ENCODE peak calls at places on chromosomes 16 and 17, in four cellular contexts. P is tibial nerve, Z is lower leg skin, D is A549. K is an unnamed sample.

GRCh38 chr16:15874745-15875314 is 13.6 kb downstream of the CEP20 start:
- DNase-seq in P (peak), D (peak), Z (peak), K (no peak)

GRCh38 chr16:86554599-86554916 is 477 bp downstream of the MTHFSD start:
- DNase-seq in D (no peak), P (no peak), Z (no peak), K (no peak)

GRCh38 chr17:77690271-77691161 is 268.0 kb upstream of the TNRC6C start:
- DNase-seq in P (no peak), Z (peak), D (no peak), K (no peak)

GRCh38 chr17:56230660-56231059 is 77.4 kb downstream of the ANKFN1 start:
- DNase-seq in P (peak), D (no peak), Z (no peak), K (no peak)

GRCh38 chr17:65198653-65199382 is 61.6 kb downstream of the RGS9 start:
- DNase-seq in P (no peak), Z (no peak), D (peak), K (peak)

GRCh38 chr17:77675411-77675810 is 283.1 kb upstream of the TNRC6C start:
- DNase-seq in D (no peak), Z (no peak), P (no peak), K (no peak)

GRCh38 chr17:81517339-81518112 is 4.9 kb upstream of the ACTG1 start:
- DNase-seq in Z (no peak), D (no peak), P (no peak), K (no peak)

GRCh38 chr16:86365513-86366040 is 144.8 kb upstream of the FOXF1 start:
- DNase-seq in P (no peak), Z (no peak), D (no peak), K (no peak)

GRCh38 chr17:55273579-55274370 is 9.0 kb downstream of the HLF start:
- DNase-seq in D (peak), P (no peak), Z (no peak), K (peak)

GRCh38 chr17:43020789-43021738 is 1.1 kb downstream of the VAT1 start:
- DNase-seq in P (peak), D (peak), Z (peak), K (peak)

GRCh38 chr17:29546834-29547233 is 20.0 kb downstream of the ABHD15 start:
- DNase-seq in Z (no peak), P (no peak), D (no peak), K (no peak)

GRCh38 chr16:86052115-86052670 is 153.2 kb downstream of the IRF8 start:
- DNase-seq in D (no peak), Z (no peak), P (no peak), K (no peak)

GRCh38 chr16:48378836-48379235 is 6.4 kb downstream of the SIAH1 start:
- DNase-seq in Z (no peak), D (no peak), P (no peak), K (no peak)

GRCh38 chr16:80684136-80684765 is 120.1 kb downstream of the CDYL2 start:
- DNase-seq in Z (no peak), D (no peak), P (no peak), K (no peak)

GRCh38 chr17:62869885-62870580 is 61.9 kb upstream of the MARCHF10 start:
- DNase-seq in P (no peak), Z (no peak), D (peak), K (no peak)

GRCh38 chr17:20218231-20218630 is 209.1 kb downstream of the SPECC1 start:
- DNase-seq in P (no peak), Z (no peak), D (no peak), K (no peak)

GRCh38 chr16:89616576-89617437 is 3.4 kb downstream of the DPEP1 start:
- DNase-seq in Z (no peak), D (no peak), P (no peak), K (no peak)

GRCh38 chr17:42563950-42564349 is 2.0 kb downstream of the COASY start:
- DNase-seq in P (no peak), D (no peak), Z (no peak), K (no peak)

GRCh38 chr16:10206215-10206614 is 24.0 kb upstream of the GRIN2A start:
- DNase-seq in P (no peak), Z (no peak), D (no peak), K (no peak)

GRCh38 chr16:67430504-67431076 is 331 bp upstream of the HSD11B2 start:
- DNase-seq in P (no peak), D (no peak), Z (no peak), K (no peak)

GRCh38 chr16:81005644-81006471 is 827 bp downstream of the CMC2 start:
- DNase-seq in P (no peak), D (peak), Z (peak), K (no peak)

GRCh38 chr17:79797492-79798295 is 817 bp upstream of the CBX8 start:
- DNase-seq in P (no peak), D (peak), Z (no peak), K (peak)

GRCh38 chr17:45221081-45221996 is at the start of gene FMNL1:
- DNase-seq in P (no peak), Z (peak), D (no peak), K (peak)

GRCh38 chr17:48294989-48295892 is 134.8 kb downstream of the SKAP1 start:
- DNase-seq in Z (no peak), D (peak), P (no peak), K (no peak)

GRCh38 chr17:43755389-43755875 is 3.2 kb downstream of the SOST start:
- DNase-seq in Z (peak), P (no peak), D (no peak), K (no peak)

GRCh38 chr16:71590584-71590983 is 13.7 kb upstream of the TAT start:
- DNase-seq in Z (no peak), D (no peak), P (no peak), K (no peak)

GRCh38 chr16:71593048-71593999 is 16.4 kb upstream of the TAT start:
- DNase-seq in D (no peak), Z (no peak), P (no peak), K (no peak)

GRCh38 chr16:71591917-71592316 is 15.0 kb upstream of the TAT start:
- DNase-seq in D (no peak), Z (no peak), P (no peak), K (no peak)

GRCh38 chr16:71594000-71594646 is 17.2 kb upstream of the TAT start:
- DNase-seq in Z (no peak), P (no peak), D (no peak), K (no peak)
- TF ChIP-seq POLR2A in Z (no peak), P (no peak), D (no peak), K (no peak)

GRCh38 chr17:32947736-32948135 is 19.8 kb downstream of the TMEM98 start:
- DNase-seq in P (no peak), D (no peak), Z (no peak), K (no peak)

GRCh38 chr17:32943647-32944191 is 15.8 kb downstream of the TMEM98 start:
- DNase-seq in D (no peak), Z (no peak), P (no peak), K (no peak)

GRCh38 chr17:32944248-32945020 is 16.5 kb downstream of the TMEM98 start:
- DNase-seq in D (no peak), P (no peak), Z (no peak), K (no peak)

GRCh38 chr17:32943206-32943605 is 15.3 kb downstream of the TMEM98 start:
- DNase-seq in P (no peak), D (no peak), Z (no peak), K (no peak)

DNA sequence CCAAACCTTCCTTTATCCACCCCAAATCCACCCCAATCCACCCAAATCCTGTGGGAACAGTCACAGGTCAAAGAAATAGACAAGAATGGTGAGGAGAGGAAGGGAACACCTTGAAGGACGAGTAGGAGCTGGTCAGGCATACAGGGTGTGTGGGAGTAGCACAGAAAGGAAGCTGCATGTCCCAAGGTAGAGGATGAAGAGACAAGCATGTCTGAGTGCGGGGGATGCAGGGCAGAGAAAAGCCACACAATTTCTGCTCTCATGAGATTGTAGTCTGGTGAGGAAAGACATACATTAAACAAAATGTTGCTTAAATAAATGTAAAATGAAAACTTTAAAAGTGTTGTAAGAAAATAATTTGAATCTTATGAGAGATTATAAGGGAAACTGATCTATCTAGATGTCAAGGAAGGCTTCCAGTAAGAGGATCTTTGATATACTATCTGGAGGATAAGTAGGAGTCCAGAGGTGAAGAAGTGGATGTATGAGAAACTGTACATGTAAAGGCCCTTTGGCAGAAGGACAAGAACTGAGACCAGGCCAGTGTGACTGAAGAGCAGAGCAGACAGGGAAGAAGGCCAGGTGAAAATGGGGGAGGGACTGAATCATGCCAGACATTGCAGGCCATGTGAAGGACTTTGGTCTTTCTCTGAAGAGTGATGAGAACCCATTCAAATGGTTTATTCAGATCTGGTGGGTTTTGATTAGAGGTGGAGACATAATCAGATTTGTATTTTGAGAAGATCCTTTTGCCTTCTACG is 18.6 kb downstream of the TMEM98 start:
- DNase-seq in P (no peak), Z (no peak), D (no peak), K (no peak)
- TF ChIP-seq POLR2A in P (no peak), Z (no peak), D (no peak), K (no peak)

GRCh38 chr16:28839899-28840298 is 6.2 kb downstream of the TUFM start:
- DNase-seq in D (no peak), P (no peak), Z (no peak), K (no peak)
- TF ChIP-seq POLR2A in D (no peak), P (no peak), Z (no peak), K (no peak)

DNA sequence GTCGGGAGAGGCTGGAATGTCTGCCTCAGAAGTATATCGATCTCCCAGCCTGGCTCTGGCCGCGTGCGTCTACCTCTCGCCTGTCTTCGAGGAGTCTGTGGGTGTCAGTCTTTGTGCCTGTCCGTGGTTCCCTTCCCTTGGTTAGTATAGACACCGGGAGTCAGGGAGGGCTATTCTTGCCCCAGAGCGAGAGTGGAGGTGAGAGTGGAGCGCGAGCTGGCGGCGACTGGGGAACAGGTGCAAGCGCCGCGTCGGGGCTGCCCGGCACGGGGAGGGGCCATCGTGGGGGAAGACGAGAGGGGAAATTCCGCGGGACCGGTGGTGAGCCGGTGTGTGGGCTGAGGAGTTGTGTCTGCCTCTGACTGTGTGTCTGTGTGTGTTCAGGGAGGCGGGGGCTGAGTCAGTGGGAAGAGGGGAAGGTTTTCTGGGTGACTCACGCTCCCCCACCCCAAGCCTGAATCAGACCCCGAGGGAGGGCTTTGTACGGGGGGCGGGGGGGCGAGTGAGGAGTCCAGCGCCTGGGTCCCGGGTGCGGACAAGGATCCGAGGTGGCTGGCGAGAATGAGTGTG is 8.4 kb downstream of the KDM6B start:
- DNase-seq in D (peak), Z (no peak), P (no peak), K (no peak)
- TF ChIP-seq POLR2A in D (no peak), Z (no peak), P (no peak), K (peak)

DNA sequence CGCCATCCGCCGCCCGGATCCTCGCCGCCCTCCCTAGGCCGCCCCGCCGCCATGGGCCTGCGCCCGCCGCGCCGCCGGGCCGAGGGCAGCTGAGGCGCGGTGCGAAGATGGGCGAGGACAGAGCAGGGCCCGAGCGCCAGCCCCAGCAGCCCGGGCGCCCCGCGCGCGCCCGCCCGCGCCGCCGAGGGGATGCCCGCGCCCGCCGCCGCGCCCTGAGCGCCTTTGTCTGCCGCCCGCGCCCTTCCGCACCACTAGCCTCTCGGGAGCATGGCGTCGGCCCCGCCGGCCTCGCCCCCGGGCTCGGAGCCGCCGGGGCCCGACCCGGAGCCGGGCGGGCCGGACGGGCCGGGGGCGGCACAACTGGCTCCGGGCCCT is 278 bp downstream of the RAB11FIP3 start:
- DNase-seq in Z (no peak), P (no peak), D (no peak), K (no peak)
- TF ChIP-seq POLR2A in Z (no peak), P (no peak), D (no peak), K (no peak)

GRCh38 chr16:31106509-31107464 is 1.4 kb upstream of the BCKDK start:
- DNase-seq in P (no peak), D (no peak), Z (no peak), K (no peak)

GRCh38 chr16:31108794-31109558 is 790 bp downstream of the BCKDK start:
- DNase-seq in P (no peak), D (no peak), Z (no peak), K (no peak)

GRCh38 chr16:31108035-31108793 is at the start of gene BCKDK:
- DNase-seq in D (peak), Z (peak), P (no peak), K (peak)

GRCh38 chr16:31107465-31107867 is 720 bp upstream of the BCKDK start:
- DNase-seq in Z (no peak), D (no peak), P (no peak), K (no peak)

GRCh38 chr16:31105677-31106213 is 2.4 kb upstream of the BCKDK start:
- DNase-seq in Z (peak), D (peak), P (peak), K (peak)
- TF ChIP-seq POLR2A in Z (no peak), D (peak), P (no peak), K (no peak)

GRCh38 chr16:648786-649589 is at the start of gene WDR90:
- DNase-seq in Z (peak), P (peak), D (peak), K (peak)

GRCh38 chr16:649646-650045 is 481 bp downstream of the WDR90 start:
- DNase-seq in Z (no peak), D (no peak), P (no peak), K (no peak)

GRCh38 chr16:646679-647172 is 2.4 kb upstream of the WDR90 start:
- DNase-seq in P (no peak), D (no peak), Z (no peak), K (no peak)

GRCh38 chr16:647173-647902 is 1.8 kb upstream of the WDR90 start:
- DNase-seq in P (no peak), D (no peak), Z (no peak), K (no peak)

DNA sequence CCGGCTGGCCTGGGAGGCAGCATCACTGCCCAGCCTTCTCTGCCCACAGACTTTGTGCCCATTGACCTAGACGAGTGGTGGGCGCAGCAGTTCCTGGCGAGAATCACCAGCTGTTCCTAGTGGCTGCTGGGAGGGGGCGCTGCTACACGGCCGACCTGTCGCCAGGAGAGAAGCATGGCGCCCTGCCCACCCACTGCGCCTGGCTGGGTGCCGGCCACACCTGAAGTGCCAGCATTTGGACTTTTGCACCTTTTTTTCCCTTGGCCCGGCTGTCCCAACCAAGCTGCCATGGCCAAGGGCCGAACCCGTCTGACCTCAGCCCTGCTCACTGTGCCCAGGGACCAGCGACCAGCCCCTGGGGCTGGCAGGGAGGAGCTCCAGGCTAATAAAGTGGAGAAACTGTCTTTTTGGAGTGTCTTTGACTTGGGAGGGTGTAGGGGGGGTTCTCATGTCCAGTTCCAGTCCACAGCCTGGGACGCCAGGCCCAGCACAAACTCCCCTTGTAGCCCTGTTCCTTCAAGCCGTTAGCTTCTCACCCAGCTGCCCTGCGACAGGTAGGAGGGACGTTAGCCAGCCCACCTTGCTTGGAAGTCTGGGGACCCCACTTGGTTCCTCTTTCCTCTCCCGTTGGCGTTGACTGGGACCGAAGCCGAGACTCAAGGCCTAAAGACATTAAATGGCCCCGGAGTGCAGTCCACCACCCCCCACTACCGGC is 937 bp upstream of the WDR90 start:
- DNase-seq in P (no peak), D (peak), Z (no peak), K (no peak)
- TF ChIP-seq POLR2A in P (no peak), D (no peak), Z (no peak), K (no peak)

GRCh38 chr17:8162997-8163977 is 539 bp upstream of the VAMP2 start:
- DNase-seq in D (no peak), P (no peak), Z (peak), K (no peak)

GRCh38 chr17:8160741-8161221 is 2.0 kb downstream of the VAMP2 start:
- DNase-seq in D (no peak), P (no peak), Z (peak), K (no peak)

GRCh38 chr17:8161289-8162231 is 1.2 kb downstream of the VAMP2 start:
- DNase-seq in D (no peak), P (no peak), Z (peak), K (no peak)

GRCh38 chr17:8163978-8164814 is 1.4 kb upstream of the VAMP2 start:
- DNase-seq in P (no peak), D (peak), Z (peak), K (no peak)

GRCh38 chr17:8162232-8162996 is at the start of gene VAMP2:
- DNase-seq in D (peak), Z (peak), P (peak), K (no peak)
- TF ChIP-seq POLR2A in D (peak), Z (peak), P (peak), K (peak)